ENCODE peak calls at places on chromosomes 4 and X, in ten cellular contexts. M, J, B, S, I, K, W, L, Z and P are unnamed samples.

GRCh38 chrX:103415068-103415467 is 38.7 kb downstream of the BEX3 start:
- DNase-seq in Z (no peak), I (no peak), K (no peak), M (no peak), S (no peak), W (no peak), B (no peak), J (no peak), L (no peak), P (no peak)

GRCh38 chr4:139872274-139872673 is 206.7 kb downstream of the MGST2 start:
- DNase-seq in M (no peak), W (no peak), B (no peak), I (peak), K (peak), J (no peak), L (no peak), S (peak), Z (peak), P (peak)

GRCh38 chr4:158821228-158822009 is 52.6 kb downstream of the FNIP2 start:
- DNase-seq in L (no peak), M (no peak), S (peak), I (no peak), J (no peak), Z (no peak), B (no peak), W (no peak), K (peak), P (no peak)

GRCh38 chr4:10554694-10555093 is 97.5 kb upstream of the ZNF518B start:
- DNase-seq in B (peak), S (peak), M (peak), K (peak), Z (peak), I (peak), J (peak), L (no peak), W (no peak), P (peak)

GRCh38 chr4:177699365-177700213 is 257.4 kb upstream of the AGA start:
- DNase-seq in M (no peak), K (peak), I (peak), W (no peak), B (no peak), J (no peak), S (peak), L (no peak), Z (no peak), P (peak)

GRCh38 chrX:15564981-15565579 is 35.7 kb downstream of the ACE2 start:
- DNase-seq in J (peak), Z (peak), W (peak), M (peak), B (peak), S (peak), L (peak), K (peak), I (peak), P (peak)

GRCh38 chr4:37693450-37694190 is 7.4 kb upstream of the RELL1 start:
- DNase-seq in L (no peak), J (no peak), S (peak), I (peak), M (no peak), W (no peak), K (peak), B (no peak), Z (no peak), P (peak)

GRCh38 chrX:78658851-78659744 is at the start of gene RTL3:
- DNase-seq in B (no peak), W (no peak), L (no peak), K (peak), J (no peak), I (peak), Z (peak), M (no peak), S (peak), P (peak)

GRCh38 chr4:170978990-170979389 is 834.2 kb upstream of the GALNTL6 start:
- DNase-seq in S (no peak), L (no peak), M (no peak), I (no peak), Z (no peak), B (peak), W (no peak), J (no peak), K (no peak), P (no peak)

GRCh38 chrX:134520860-134521390 is 61.0 kb downstream of the HPRT1 start:
- DNase-seq in I (peak), B (peak), K (peak), J (peak), S (peak), M (peak), W (peak), Z (peak), L (no peak), P (peak)

GRCh38 chr4:23038626-23039245 is 346.0 kb downstream of the GBA3 start:
- DNase-seq in S (no peak), Z (no peak), I (peak), B (no peak), W (no peak), J (no peak), L (no peak), M (no peak), K (no peak), P (no peak)

GRCh38 chr4:51932684-51933083 is 87.5 kb downstream of the LRRC66 start:
- DNase-seq in K (no peak), L (no peak), W (no peak), J (no peak), M (no peak), S (no peak), Z (no peak), B (no peak), I (no peak), P (no peak)

GRCh38 chr4:6660430-6660829 is 19.9 kb downstream of the MRFAP1 start:
- DNase-seq in M (no peak), I (no peak), S (no peak), Z (no peak), B (no peak), J (no peak), L (no peak), W (no peak), K (no peak), P (no peak)

GRCh38 chr4:16588170-16588569 is 310.3 kb downstream of the LDB2 start:
- DNase-seq in B (no peak), S (no peak), I (no peak), L (no peak), J (no peak), W (no peak), Z (no peak), K (no peak), M (no peak), P (no peak)

DNA sequence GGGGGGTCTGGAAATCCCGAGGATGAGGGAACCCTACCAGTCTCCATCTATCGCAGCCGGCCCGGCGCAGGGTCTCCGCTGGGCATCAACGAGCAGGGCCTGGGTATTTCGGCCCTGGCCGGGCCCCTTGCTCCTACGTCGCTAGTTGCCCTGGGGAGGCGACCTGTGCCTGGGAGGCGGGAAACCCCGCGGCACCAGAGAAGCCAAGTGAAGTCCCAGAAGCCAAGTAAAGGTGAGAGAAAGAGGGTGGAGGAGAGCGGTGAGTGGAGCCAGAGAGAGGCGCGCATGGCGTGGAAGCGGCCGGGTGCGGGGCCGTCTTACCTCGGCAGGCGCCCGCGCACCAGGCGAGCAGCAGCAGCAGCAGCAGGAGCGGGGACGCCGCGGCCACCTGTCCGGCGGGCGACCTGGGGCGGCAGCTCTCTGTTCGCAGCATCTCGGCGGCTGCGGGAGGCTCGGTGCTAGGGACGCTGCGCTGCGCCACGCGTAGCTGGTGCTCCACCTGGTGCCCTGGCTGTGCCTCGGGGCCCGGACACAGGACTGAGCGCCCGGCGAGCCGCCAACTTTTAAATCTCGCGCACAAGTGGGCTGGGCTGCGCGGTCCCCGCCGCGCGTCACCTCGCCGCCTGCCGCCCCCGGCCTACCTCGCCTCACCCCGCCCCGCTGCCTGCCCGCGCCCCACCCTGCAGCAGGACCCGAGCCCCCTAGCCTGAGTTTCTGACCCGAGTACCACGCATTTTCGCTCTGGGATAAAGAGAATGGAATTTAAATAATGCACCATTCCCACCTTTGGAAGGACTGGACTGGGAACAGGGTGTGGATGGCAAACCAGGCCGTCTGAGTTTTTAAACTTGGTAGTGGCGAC is at the start of gene NMU:
- DNase-seq in S (peak), I (peak), M (peak), W (no peak), Z (no peak), L (no peak), K (peak), B (peak), J (peak), P (no peak)
- TF ChIP-seq CTCF in S (no peak), I (peak), M (no peak), W (peak), Z (no peak), L (no peak), K (no peak), B (no peak), J (no peak), P (peak)

DNA sequence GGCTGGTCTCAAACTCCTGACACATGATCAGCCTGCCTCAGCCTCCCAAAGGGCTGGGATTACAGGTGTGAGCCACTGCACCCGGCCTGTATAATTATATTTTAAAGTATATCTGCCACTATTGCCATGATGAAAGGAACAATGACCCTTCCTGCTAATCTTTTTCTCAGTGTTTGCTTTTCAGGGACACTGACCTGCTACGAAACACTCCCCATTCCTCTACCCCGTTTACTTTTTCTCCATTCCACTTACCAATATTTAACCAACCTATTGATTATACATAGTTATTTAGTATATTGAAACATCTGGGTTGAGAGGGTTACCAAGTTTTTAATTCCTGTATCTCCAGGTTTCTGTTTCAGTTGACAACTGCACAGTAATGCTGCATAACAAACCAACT is 331.9 kb upstream of the NDST3 start:
- DNase-seq in B (no peak), Z (no peak), K (no peak), J (no peak), I (no peak), L (no peak), S (no peak), W (no peak), M (no peak), P (no peak)
- TF ChIP-seq CTCF in B (no peak), Z (no peak), K (no peak), J (no peak), I (no peak), L (no peak), S (no peak), W (no peak), M (no peak), P (no peak)

DNA sequence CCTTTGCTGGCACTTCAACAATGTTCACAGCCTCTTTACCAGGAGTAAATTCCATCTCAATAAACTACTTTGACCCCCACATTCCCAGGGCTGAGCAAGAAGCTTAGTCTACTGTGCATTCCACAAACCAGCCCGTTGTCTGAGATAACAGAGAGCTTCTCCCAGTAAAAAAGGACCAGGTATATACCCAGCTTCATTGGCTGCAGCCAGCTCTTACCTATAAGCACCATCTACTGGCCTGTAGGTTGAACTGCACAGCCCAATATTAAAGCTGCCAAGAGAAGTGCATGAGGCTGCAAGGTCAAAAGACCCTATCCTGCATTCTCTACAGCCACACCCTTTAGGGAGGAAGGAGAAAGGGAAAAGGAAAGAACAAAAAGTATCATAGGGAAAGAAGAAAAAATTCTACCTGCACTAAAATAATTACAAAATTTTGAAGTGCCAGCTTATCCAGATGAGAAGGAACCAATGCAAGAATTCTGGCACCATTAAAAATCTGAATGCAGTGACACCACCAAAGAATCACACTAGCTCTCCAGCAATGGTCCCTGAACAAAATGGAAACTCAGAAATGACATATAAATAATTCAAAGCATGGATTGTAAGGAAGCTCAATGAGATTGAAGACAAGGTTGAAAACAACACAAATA is 45.7 kb upstream of the INTU start:
- DNase-seq in J (no peak), S (peak), K (peak), I (peak), Z (peak), L (no peak), B (peak), W (peak), M (peak), P (peak)
- TF ChIP-seq CTCF in J (peak), S (peak), K (peak), I (peak), Z (peak), L (no peak), B (peak), W (peak), M (peak), P (peak)

DNA sequence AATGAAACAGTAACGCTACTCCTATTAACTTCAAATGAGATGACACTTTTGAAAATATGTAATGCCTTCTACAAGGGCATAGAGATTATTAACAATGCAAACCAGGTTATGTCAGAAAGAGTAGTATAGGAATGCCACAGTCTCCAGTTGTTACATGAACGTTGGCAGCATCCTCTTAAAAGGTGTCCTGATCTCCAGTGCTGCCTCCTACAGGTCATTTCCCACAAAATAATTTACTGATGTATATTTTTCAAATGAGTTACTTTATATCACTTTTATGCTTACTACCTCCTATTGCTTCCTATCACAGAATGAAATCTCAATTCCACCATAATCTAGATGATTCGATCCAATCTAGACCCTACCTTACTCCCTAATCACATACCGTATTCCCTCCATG is 195.2 kb upstream of the EPHA5 start:
- DNase-seq in B (peak), Z (peak), M (no peak), L (no peak), W (no peak), K (peak), S (peak), I (peak), J (no peak), P (peak)
- TF ChIP-seq CTCF in B (peak), Z (peak), M (peak), L (no peak), W (peak), K (peak), S (no peak), I (peak), J (peak), P (peak)